ENCODE peak calls at places on chromosomes 11 and 22, in six cellular contexts. One of them, this sample, is unnamed.

GRCh38 chr11:120723751-120724150 is 212.2 kb downstream of the GRIK4 start:
- DNase-seq in AG04450: no peak
- DNase-seq in ACHN: no peak
- DNase-seq in iris pigment epithelial cell: no peak
- DNase-seq in GM06990: no peak
- DNase-seq in activated gamma-delta T cell treated with Interleukin-2 at 50 U/mL for 16 hours: no peak
- DNase-seq in this sample: no peak

GRCh38 chr22:44293034-44293433 is 19.7 kb downstream of the SHISAL1 start:
- DNase-seq in AG04450: no peak
- DNase-seq in ACHN: no peak
- DNase-seq in iris pigment epithelial cell: no peak
- DNase-seq in GM06990: no peak
- DNase-seq in activated gamma-delta T cell treated with Interleukin-2 at 50 U/mL for 16 hours: no peak
- DNase-seq in this sample: no peak

GRCh38 chr11:80798189-80798588 is 1357.4 kb upstream of the TENM4 start:
- DNase-seq in AG04450: no peak
- DNase-seq in ACHN: no peak
- DNase-seq in iris pigment epithelial cell: no peak
- DNase-seq in GM06990: no peak
- DNase-seq in activated gamma-delta T cell treated with Interleukin-2 at 50 U/mL for 16 hours: no peak
- DNase-seq in this sample: no peak

GRCh38 chr11:65211293-65212105 is 29.8 kb downstream of the CAPN1 start:
- DNase-seq in AG04450: no peak
- DNase-seq in ACHN: no peak
- DNase-seq in iris pigment epithelial cell: no peak
- DNase-seq in GM06990: no peak
- DNase-seq in activated gamma-delta T cell treated with Interleukin-2 at 50 U/mL for 16 hours: no peak
- DNase-seq in this sample: no peak

GRCh38 chr11:45021692-45022130 is 71.0 kb upstream of the TP53I11 start:
- DNase-seq in AG04450: no peak
- DNase-seq in ACHN: no peak
- DNase-seq in iris pigment epithelial cell: peak
- DNase-seq in GM06990: no peak
- DNase-seq in activated gamma-delta T cell treated with Interleukin-2 at 50 U/mL for 16 hours: no peak
- DNase-seq in this sample: no peak

GRCh38 chr11:119316729-119317591 is at the start of gene MCAM:
- DNase-seq in AG04450: no peak
- DNase-seq in ACHN: peak
- DNase-seq in iris pigment epithelial cell: peak
- DNase-seq in GM06990: peak
- DNase-seq in activated gamma-delta T cell treated with Interleukin-2 at 50 U/mL for 16 hours: no peak
- DNase-seq in this sample: no peak

GRCh38 chr22:40249286-40249685 is 71.6 kb downstream of the TNRC6B start:
- DNase-seq in AG04450: no peak
- DNase-seq in ACHN: no peak
- DNase-seq in iris pigment epithelial cell: no peak
- DNase-seq in GM06990: no peak
- DNase-seq in activated gamma-delta T cell treated with Interleukin-2 at 50 U/mL for 16 hours: no peak
- DNase-seq in this sample: no peak

GRCh38 chr22:19292262-19293230 is 1.0 kb upstream of the CLTCL1 start:
- DNase-seq in AG04450: no peak
- DNase-seq in ACHN: no peak
- DNase-seq in iris pigment epithelial cell: no peak
- DNase-seq in GM06990: no peak
- DNase-seq in activated gamma-delta T cell treated with Interleukin-2 at 50 U/mL for 16 hours: peak
- DNase-seq in this sample: peak

GRCh38 chr11:123168955-123169484 is 26.0 kb downstream of the CLMP start:
- DNase-seq in AG04450: no peak
- DNase-seq in ACHN: no peak
- DNase-seq in iris pigment epithelial cell: no peak
- DNase-seq in GM06990: no peak
- DNase-seq in activated gamma-delta T cell treated with Interleukin-2 at 50 U/mL for 16 hours: no peak
- DNase-seq in this sample: no peak

GRCh38 chr11:105298174-105298573 is 158.6 kb upstream of the CARD18 start:
- DNase-seq in AG04450: no peak
- DNase-seq in ACHN: no peak
- DNase-seq in iris pigment epithelial cell: peak
- DNase-seq in GM06990: no peak
- DNase-seq in activated gamma-delta T cell treated with Interleukin-2 at 50 U/mL for 16 hours: no peak
- DNase-seq in this sample: no peak

GRCh38 chr11:98183034-98183433 is 837.7 kb upstream of the CNTN5 start:
- DNase-seq in AG04450: no peak
- DNase-seq in ACHN: no peak
- DNase-seq in iris pigment epithelial cell: no peak
- DNase-seq in GM06990: no peak
- DNase-seq in activated gamma-delta T cell treated with Interleukin-2 at 50 U/mL for 16 hours: no peak
- DNase-seq in this sample: no peak

GRCh38 chr11:112388496-112388895 is 127.8 kb upstream of the PLET1 start:
- DNase-seq in AG04450: no peak
- DNase-seq in ACHN: no peak
- DNase-seq in iris pigment epithelial cell: no peak
- DNase-seq in GM06990: no peak
- DNase-seq in activated gamma-delta T cell treated with Interleukin-2 at 50 U/mL for 16 hours: no peak
- DNase-seq in this sample: no peak

GRCh38 chr11:63958013-63958412 is 16.4 kb upstream of the COX8A start:
- DNase-seq in AG04450: no peak
- DNase-seq in ACHN: no peak
- DNase-seq in iris pigment epithelial cell: no peak
- DNase-seq in GM06990: no peak
- DNase-seq in activated gamma-delta T cell treated with Interleukin-2 at 50 U/mL for 16 hours: no peak
- DNase-seq in this sample: no peak

GRCh38 chr11:65774525-65775306 is 6.1 kb downstream of the AP5B1 start:
- DNase-seq in AG04450: no peak
- DNase-seq in ACHN: no peak
- DNase-seq in iris pigment epithelial cell: no peak
- DNase-seq in GM06990: no peak
- DNase-seq in activated gamma-delta T cell treated with Interleukin-2 at 50 U/mL for 16 hours: no peak
- DNase-seq in this sample: no peak

GRCh38 chr11:20032577-20033265 is 127.6 kb downstream of the DBX1 start:
- DNase-seq in AG04450: no peak
- DNase-seq in ACHN: no peak
- DNase-seq in iris pigment epithelial cell: no peak
- DNase-seq in GM06990: no peak
- DNase-seq in activated gamma-delta T cell treated with Interleukin-2 at 50 U/mL for 16 hours: no peak
- DNase-seq in this sample: no peak

GRCh38 chr22:50012201-50013181 is at the start of gene IL17REL:
- DNase-seq in AG04450: no peak
- DNase-seq in ACHN: no peak
- DNase-seq in iris pigment epithelial cell: no peak
- DNase-seq in GM06990: no peak
- DNase-seq in activated gamma-delta T cell treated with Interleukin-2 at 50 U/mL for 16 hours: no peak
- DNase-seq in this sample: no peak

GRCh38 chr11:60130496-60130895 is 42.0 kb downstream of the MS4A2 start:
- DNase-seq in AG04450: no peak
- DNase-seq in ACHN: peak
- DNase-seq in iris pigment epithelial cell: peak
- DNase-seq in GM06990: no peak
- DNase-seq in activated gamma-delta T cell treated with Interleukin-2 at 50 U/mL for 16 hours: no peak
- DNase-seq in this sample: peak

GRCh38 chr11:126194121-126194543 is 17.3 kb downstream of the RPUSD4 start:
- DNase-seq in AG04450: no peak
- DNase-seq in ACHN: peak
- DNase-seq in iris pigment epithelial cell: peak
- DNase-seq in GM06990: no peak
- DNase-seq in activated gamma-delta T cell treated with Interleukin-2 at 50 U/mL for 16 hours: no peak
- DNase-seq in this sample: peak

GRCh38 chr11:44537679-44538078 is 27.8 kb upstream of the CD82 start:
- DNase-seq in AG04450: no peak
- DNase-seq in ACHN: no peak
- DNase-seq in iris pigment epithelial cell: no peak
- DNase-seq in GM06990: no peak
- DNase-seq in activated gamma-delta T cell treated with Interleukin-2 at 50 U/mL for 16 hours: no peak
- DNase-seq in this sample: no peak

GRCh38 chr11:76660533-76661305 is 9.8 kb downstream of the LRRC32 start:
- DNase-seq in AG04450: no peak
- DNase-seq in ACHN: no peak
- DNase-seq in iris pigment epithelial cell: no peak
- DNase-seq in GM06990: no peak
- DNase-seq in activated gamma-delta T cell treated with Interleukin-2 at 50 U/mL for 16 hours: no peak
- DNase-seq in this sample: no peak

GRCh38 chr22:47568700-47569099 is 806.2 kb downstream of the TBC1D22A start:
- DNase-seq in AG04450: no peak
- DNase-seq in ACHN: no peak
- DNase-seq in iris pigment epithelial cell: no peak
- DNase-seq in GM06990: no peak
- DNase-seq in activated gamma-delta T cell treated with Interleukin-2 at 50 U/mL for 16 hours: no peak
- DNase-seq in this sample: no peak

GRCh38 chr11:46671958-46672315 is 28.5 kb downstream of the ARHGAP1 start:
- DNase-seq in AG04450: no peak
- DNase-seq in ACHN: no peak
- DNase-seq in iris pigment epithelial cell: no peak
- DNase-seq in GM06990: no peak
- DNase-seq in activated gamma-delta T cell treated with Interleukin-2 at 50 U/mL for 16 hours: no peak
- DNase-seq in this sample: no peak

GRCh38 chr11:35321532-35322320 is 97.6 kb downstream of the SLC1A2 start:
- DNase-seq in AG04450: no peak
- DNase-seq in ACHN: no peak
- DNase-seq in iris pigment epithelial cell: peak
- DNase-seq in GM06990: no peak
- DNase-seq in activated gamma-delta T cell treated with Interleukin-2 at 50 U/mL for 16 hours: no peak
- DNase-seq in this sample: no peak

GRCh38 chr11:134124660-134125451 is 56.0 kb downstream of the JAM3 start:
- DNase-seq in AG04450: no peak
- DNase-seq in ACHN: no peak
- DNase-seq in iris pigment epithelial cell: peak
- DNase-seq in GM06990: no peak
- DNase-seq in activated gamma-delta T cell treated with Interleukin-2 at 50 U/mL for 16 hours: no peak
- DNase-seq in this sample: no peak

GRCh38 chr11:19076744-19077589 is 16.4 kb upstream of the MRGPRX2 start:
- DNase-seq in AG04450: no peak
- DNase-seq in ACHN: peak
- DNase-seq in iris pigment epithelial cell: peak
- DNase-seq in GM06990: peak
- DNase-seq in activated gamma-delta T cell treated with Interleukin-2 at 50 U/mL for 16 hours: peak
- DNase-seq in this sample: peak

GRCh38 chr22:42994917-42995562 is 19.9 kb downstream of the PACSIN2 start:
- DNase-seq in AG04450: peak
- DNase-seq in ACHN: peak
- DNase-seq in iris pigment epithelial cell: peak
- DNase-seq in GM06990: peak
- DNase-seq in activated gamma-delta T cell treated with Interleukin-2 at 50 U/mL for 16 hours: no peak
- DNase-seq in this sample: peak

GRCh38 chr22:50506611-50507420 is 686 bp downstream of the LMF2 start:
- DNase-seq in AG04450: no peak
- DNase-seq in ACHN: no peak
- DNase-seq in iris pigment epithelial cell: no peak
- DNase-seq in GM06990: no peak
- DNase-seq in activated gamma-delta T cell treated with Interleukin-2 at 50 U/mL for 16 hours: no peak
- DNase-seq in this sample: peak

GRCh38 chr22:30453731-30454510 is 17.9 kb downstream of the SEC14L3 start:
- DNase-seq in AG04450: no peak
- DNase-seq in ACHN: peak
- DNase-seq in iris pigment epithelial cell: no peak
- DNase-seq in GM06990: no peak
- DNase-seq in activated gamma-delta T cell treated with Interleukin-2 at 50 U/mL for 16 hours: no peak
- DNase-seq in this sample: peak

GRCh38 chr22:37219534-37219933 is 7.3 kb upstream of the SSTR3 start:
- DNase-seq in AG04450: no peak
- DNase-seq in ACHN: no peak
- DNase-seq in iris pigment epithelial cell: no peak
- DNase-seq in GM06990: peak
- DNase-seq in activated gamma-delta T cell treated with Interleukin-2 at 50 U/mL for 16 hours: no peak
- DNase-seq in this sample: no peak

GRCh38 chr11:60992842-60993409 is 21.4 kb downstream of the CD6 start:
- DNase-seq in AG04450: no peak
- DNase-seq in ACHN: no peak
- DNase-seq in iris pigment epithelial cell: no peak
- DNase-seq in GM06990: no peak
- DNase-seq in activated gamma-delta T cell treated with Interleukin-2 at 50 U/mL for 16 hours: no peak
- DNase-seq in this sample: no peak

GRCh38 chr11:17385926-17386325 is 2.5 kb downstream of the KCNJ11 start:
- DNase-seq in AG04450: no peak
- DNase-seq in ACHN: no peak
- DNase-seq in iris pigment epithelial cell: no peak
- DNase-seq in GM06990: no peak
- DNase-seq in activated gamma-delta T cell treated with Interleukin-2 at 50 U/mL for 16 hours: no peak
- DNase-seq in this sample: no peak

GRCh38 chr11:63952570-63952969 is 13.8 kb downstream of the NAA40 start:
- DNase-seq in AG04450: no peak
- DNase-seq in ACHN: no peak
- DNase-seq in iris pigment epithelial cell: no peak
- DNase-seq in GM06990: no peak
- DNase-seq in activated gamma-delta T cell treated with Interleukin-2 at 50 U/mL for 16 hours: no peak
- DNase-seq in this sample: no peak

GRCh38 chr11:2524446-2525165 is 79.8 kb downstream of the KCNQ1 start:
- DNase-seq in AG04450: no peak
- DNase-seq in ACHN: no peak
- DNase-seq in iris pigment epithelial cell: no peak
- DNase-seq in GM06990: no peak
- DNase-seq in activated gamma-delta T cell treated with Interleukin-2 at 50 U/mL for 16 hours: peak
- DNase-seq in this sample: no peak

GRCh38 chr11:11230802-11231562 is 122.1 kb downstream of the CSNK2A3 start:
- DNase-seq in AG04450: no peak
- DNase-seq in ACHN: peak
- DNase-seq in iris pigment epithelial cell: no peak
- DNase-seq in GM06990: no peak
- DNase-seq in activated gamma-delta T cell treated with Interleukin-2 at 50 U/mL for 16 hours: no peak
- DNase-seq in this sample: no peak